ENCODE peak calls at places on chromosome 13, in six cellular contexts. One of them, this sample, is unnamed.

GRCh38 chr13:32209670-32210069 is 105.5 kb downstream of the ZAR1L start:
- DNase-seq in A549: no peak
- DNase-seq in breast epithelium: no peak
- DNase-seq in GM13977: no peak
- DNase-seq in brain microvascular endothelial cell: no peak
- DNase-seq in neural crest cell: no peak
- DNase-seq in this sample: no peak

GRCh38 chr13:114089751-114090400 is 42.5 kb downstream of the RASA3 start:
- DNase-seq in A549: no peak
- DNase-seq in breast epithelium: no peak
- DNase-seq in GM13977: no peak
- DNase-seq in brain microvascular endothelial cell: no peak
- DNase-seq in neural crest cell: no peak
- DNase-seq in this sample: no peak

GRCh38 chr13:56400774-56401173 is 739.9 kb upstream of the PRR20A start:
- DNase-seq in A549: no peak
- DNase-seq in breast epithelium: no peak
- DNase-seq in GM13977: no peak
- DNase-seq in brain microvascular endothelial cell: no peak
- DNase-seq in neural crest cell: no peak
- DNase-seq in this sample: no peak

GRCh38 chr13:113410472-113411201 is 42.7 kb downstream of the ADPRHL1 start:
- DNase-seq in A549: peak; percentile 41
- DNase-seq in breast epithelium: no peak
- DNase-seq in GM13977: no peak
- DNase-seq in brain microvascular endothelial cell: peak; percentile 78
- DNase-seq in neural crest cell: no peak
- DNase-seq in this sample: peak; percentile 12

GRCh38 chr13:23955064-23955463 is 57.8 kb upstream of the C1QTNF9B start:
- DNase-seq in A549: no peak
- DNase-seq in breast epithelium: no peak
- DNase-seq in GM13977: no peak
- DNase-seq in brain microvascular endothelial cell: no peak
- DNase-seq in neural crest cell: no peak
- DNase-seq in this sample: no peak

GRCh38 chr13:108227651-108228272 is 9.6 kb downstream of the ABHD13 start:
- DNase-seq in A549: no peak
- DNase-seq in breast epithelium: no peak
- DNase-seq in GM13977: no peak
- DNase-seq in brain microvascular endothelial cell: peak; percentile 35
- DNase-seq in neural crest cell: peak; percentile 24
- DNase-seq in this sample: peak; percentile 32

GRCh38 chr13:99275093-99275469 is 16.9 kb upstream of the GPR18 start:
- DNase-seq in A549: no peak
- DNase-seq in breast epithelium: no peak
- DNase-seq in GM13977: no peak
- DNase-seq in brain microvascular endothelial cell: peak; percentile 69
- DNase-seq in neural crest cell: no peak
- DNase-seq in this sample: peak; percentile 69

GRCh38 chr13:51278426-51279130 is 56.4 kb downstream of the FAM124A start:
- DNase-seq in A549: no peak
- DNase-seq in breast epithelium: no peak
- DNase-seq in GM13977: no peak
- DNase-seq in brain microvascular endothelial cell: no peak
- DNase-seq in neural crest cell: no peak
- DNase-seq in this sample: no peak

GRCh38 chr13:99199541-99200432 is 867 bp upstream of the UBAC2 start:
- DNase-seq in A549: peak; percentile 10
- DNase-seq in breast epithelium: no peak
- DNase-seq in GM13977: no peak
- DNase-seq in brain microvascular endothelial cell: no peak
- DNase-seq in neural crest cell: no peak
- DNase-seq in this sample: no peak

GRCh38 chr13:67474114-67474513 is 244.0 kb upstream of the PCDH9 start:
- DNase-seq in A549: no peak
- DNase-seq in breast epithelium: no peak
- DNase-seq in GM13977: no peak
- DNase-seq in brain microvascular endothelial cell: no peak
- DNase-seq in neural crest cell: no peak
- DNase-seq in this sample: no peak

GRCh38 chr13:79869326-79869725 is 388.4 kb downstream of the NDFIP2 start:
- DNase-seq in A549: no peak
- DNase-seq in breast epithelium: no peak
- DNase-seq in GM13977: no peak
- DNase-seq in brain microvascular endothelial cell: peak; percentile 12
- DNase-seq in neural crest cell: no peak
- DNase-seq in this sample: no peak

GRCh38 chr13:23695711-23696512 is 125.7 kb downstream of the TNFRSF19 start:
- DNase-seq in A549: no peak
- DNase-seq in breast epithelium: no peak
- DNase-seq in GM13977: peak; percentile 72
- DNase-seq in brain microvascular endothelial cell: no peak
- DNase-seq in neural crest cell: no peak
- DNase-seq in this sample: peak; percentile 78

GRCh38 chr13:62171697-62172096 is 756.0 kb upstream of the PCDH20 start:
- DNase-seq in A549: no peak
- DNase-seq in breast epithelium: no peak
- DNase-seq in GM13977: no peak
- DNase-seq in brain microvascular endothelial cell: no peak
- DNase-seq in neural crest cell: no peak
- DNase-seq in this sample: no peak

GRCh38 chr13:113660066-113660465 is 2.1 kb upstream of the ATP4B start:
- DNase-seq in A549: no peak
- DNase-seq in breast epithelium: no peak
- DNase-seq in GM13977: no peak
- DNase-seq in brain microvascular endothelial cell: no peak
- DNase-seq in neural crest cell: no peak
- DNase-seq in this sample: no peak

GRCh38 chr13:108226184-108226583 is 8.0 kb downstream of the ABHD13 start:
- DNase-seq in A549: no peak
- DNase-seq in breast epithelium: no peak
- DNase-seq in GM13977: no peak
- DNase-seq in brain microvascular endothelial cell: no peak
- DNase-seq in neural crest cell: no peak
- DNase-seq in this sample: no peak

GRCh38 chr13:113495494-113496251 is 5.2 kb upstream of the DCUN1D2 start:
- DNase-seq in A549: no peak
- DNase-seq in breast epithelium: no peak
- DNase-seq in GM13977: no peak
- DNase-seq in brain microvascular endothelial cell: no peak
- DNase-seq in neural crest cell: no peak
- DNase-seq in this sample: no peak

GRCh38 chr13:72284791-72285190 is 417.8 kb upstream of the DACH1 start:
- DNase-seq in A549: no peak
- DNase-seq in breast epithelium: no peak
- DNase-seq in GM13977: no peak
- DNase-seq in brain microvascular endothelial cell: no peak
- DNase-seq in neural crest cell: no peak
- DNase-seq in this sample: no peak

GRCh38 chr13:113654591-113655357 is 3.2 kb downstream of the ATP4B start:
- DNase-seq in A549: no peak
- DNase-seq in breast epithelium: no peak
- DNase-seq in GM13977: no peak
- DNase-seq in brain microvascular endothelial cell: no peak
- DNase-seq in neural crest cell: no peak
- DNase-seq in this sample: no peak

GRCh38 chr13:108342369-108343289 is 73.1 kb downstream of the TNFSF13B start:
- DNase-seq in A549: peak; percentile 4
- DNase-seq in breast epithelium: no peak
- DNase-seq in GM13977: peak; percentile 9
- DNase-seq in brain microvascular endothelial cell: peak; percentile 22
- DNase-seq in neural crest cell: no peak
- DNase-seq in this sample: no peak

GRCh38 chr13:30763786-30764440 is 28.6 kb downstream of the ALOX5AP start:
- DNase-seq in A549: no peak
- DNase-seq in breast epithelium: no peak
- DNase-seq in GM13977: no peak
- DNase-seq in brain microvascular endothelial cell: no peak
- DNase-seq in neural crest cell: no peak
- DNase-seq in this sample: no peak

GRCh38 chr13:37175996-37176395 is 70.5 kb upstream of the CSNK1A1L start:
- DNase-seq in A549: no peak
- DNase-seq in breast epithelium: no peak
- DNase-seq in GM13977: no peak
- DNase-seq in brain microvascular endothelial cell: peak; percentile 46
- DNase-seq in neural crest cell: no peak
- DNase-seq in this sample: no peak

GRCh38 chr13:67769987-67770341 is 539.8 kb upstream of the PCDH9 start:
- DNase-seq in A549: no peak
- DNase-seq in breast epithelium: no peak
- DNase-seq in GM13977: no peak
- DNase-seq in brain microvascular endothelial cell: no peak
- DNase-seq in neural crest cell: no peak
- DNase-seq in this sample: no peak

GRCh38 chr13:74134226-74134776 is at the start of gene KLF12:
- DNase-seq in A549: peak; percentile 49
- DNase-seq in breast epithelium: peak; percentile 73
- DNase-seq in GM13977: peak; percentile 92
- DNase-seq in brain microvascular endothelial cell: peak; percentile 96
- DNase-seq in neural crest cell: peak; percentile 75
- DNase-seq in this sample: peak; percentile 98

GRCh38 chr13:40665061-40665753 is 1.2 kb downstream of the FOXO1 start:
- DNase-seq in A549: peak; percentile 8
- DNase-seq in breast epithelium: peak; percentile 34
- DNase-seq in GM13977: peak; percentile 64
- DNase-seq in brain microvascular endothelial cell: no peak
- DNase-seq in neural crest cell: peak; percentile 30
- DNase-seq in this sample: peak; percentile 53

GRCh38 chr13:114328034-114328433 is 13.7 kb downstream of the CHAMP1 start:
- DNase-seq in A549: no peak
- DNase-seq in breast epithelium: no peak
- DNase-seq in GM13977: no peak
- DNase-seq in brain microvascular endothelial cell: no peak
- DNase-seq in neural crest cell: no peak
- DNase-seq in this sample: no peak

GRCh38 chr13:101556676-101557121 is 104.2 kb downstream of the ITGBL1 start:
- DNase-seq in A549: no peak
- DNase-seq in breast epithelium: no peak
- DNase-seq in GM13977: no peak
- DNase-seq in brain microvascular endothelial cell: no peak
- DNase-seq in neural crest cell: no peak
- DNase-seq in this sample: no peak

GRCh38 chr13:51844862-51845573 is at the start of gene TMEM272:
- DNase-seq in A549: peak; percentile 77
- DNase-seq in breast epithelium: no peak
- DNase-seq in GM13977: peak; percentile 73
- DNase-seq in brain microvascular endothelial cell: peak; percentile 27
- DNase-seq in neural crest cell: peak; percentile 74
- DNase-seq in this sample: peak; percentile 70

GRCh38 chr13:89113744-89114143 is 1442.6 kb downstream of the SLITRK5 start:
- DNase-seq in A549: no peak
- DNase-seq in breast epithelium: no peak
- DNase-seq in GM13977: no peak
- DNase-seq in brain microvascular endothelial cell: no peak
- DNase-seq in neural crest cell: no peak
- DNase-seq in this sample: no peak

DNA sequence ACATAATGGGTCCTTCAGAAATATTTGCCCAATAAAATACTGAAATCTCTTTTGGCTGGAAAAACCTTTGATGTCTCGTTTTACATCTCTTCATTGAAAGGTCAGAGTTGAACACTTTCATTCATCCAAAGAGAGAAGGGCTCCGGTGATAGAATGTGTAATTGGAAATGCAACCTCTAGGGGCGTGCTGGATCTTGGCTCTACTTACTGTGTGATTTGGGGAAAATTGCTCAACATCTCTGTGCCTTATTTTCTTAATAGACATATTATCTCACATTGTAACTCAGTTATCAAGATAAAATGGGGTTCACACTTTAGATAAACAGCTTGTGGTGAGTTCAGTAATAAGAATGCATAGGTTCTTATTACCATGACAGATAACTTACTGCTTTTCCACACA is 1444.1 kb downstream of the SLITRK5 start:
- DNase-seq in A549: no peak
- DNase-seq in breast epithelium: no peak
- DNase-seq in GM13977: no peak
- DNase-seq in brain microvascular endothelial cell: no peak
- DNase-seq in neural crest cell: no peak
- DNase-seq in this sample: no peak
- TF ChIP-seq CTCF in A549: no peak
- TF ChIP-seq CTCF in breast epithelium: no peak
- TF ChIP-seq CTCF in GM13977: peak; percentile 13
- TF ChIP-seq CTCF in brain microvascular endothelial cell: peak; percentile 26
- TF ChIP-seq CTCF in neural crest cell: peak; percentile 42
- TF ChIP-seq CTCF in this sample: no peak

GRCh38 chr13:26111797-26112196 is 60.0 kb upstream of the SHISA2 start:
- DNase-seq in A549: no peak
- DNase-seq in breast epithelium: no peak
- DNase-seq in GM13977: no peak
- DNase-seq in brain microvascular endothelial cell: no peak
- DNase-seq in neural crest cell: no peak
- DNase-seq in this sample: no peak

GRCh38 chr13:26117620-26118019 is 65.8 kb upstream of the SHISA2 start:
- DNase-seq in A549: no peak
- DNase-seq in breast epithelium: no peak
- DNase-seq in GM13977: no peak
- DNase-seq in brain microvascular endothelial cell: no peak
- DNase-seq in neural crest cell: no peak
- DNase-seq in this sample: no peak

DNA sequence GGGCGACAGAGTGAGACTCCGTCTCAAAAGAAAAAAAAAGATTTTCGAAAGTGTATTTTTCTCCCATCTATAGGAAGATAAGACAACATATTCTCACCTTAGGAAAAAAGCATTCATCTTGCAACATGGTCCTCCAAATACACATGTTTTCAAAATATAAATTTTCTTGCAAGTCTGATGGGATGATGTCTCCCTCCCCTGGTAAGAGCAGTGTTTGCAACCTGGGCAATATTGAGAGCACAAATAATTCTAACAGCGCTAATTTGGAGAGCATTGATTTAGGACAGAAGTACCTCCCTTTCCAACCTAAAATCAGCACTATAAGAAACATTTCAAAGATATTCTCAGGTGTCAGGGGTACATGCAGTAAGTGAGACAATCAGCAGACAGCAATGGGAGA is 61.0 kb upstream of the SHISA2 start:
- DNase-seq in A549: no peak
- DNase-seq in breast epithelium: no peak
- DNase-seq in GM13977: no peak
- DNase-seq in brain microvascular endothelial cell: peak; percentile 14
- DNase-seq in neural crest cell: no peak
- DNase-seq in this sample: no peak
- TF ChIP-seq CTCF in A549: no peak
- TF ChIP-seq CTCF in breast epithelium: no peak
- TF ChIP-seq CTCF in GM13977: no peak
- TF ChIP-seq CTCF in brain microvascular endothelial cell: peak; percentile 55
- TF ChIP-seq CTCF in neural crest cell: peak; percentile 49
- TF ChIP-seq CTCF in this sample: no peak

GRCh38 chr13:97268772-97269171 is 46.6 kb downstream of the MBNL2 start:
- DNase-seq in A549: no peak
- DNase-seq in breast epithelium: no peak
- DNase-seq in GM13977: no peak
- DNase-seq in brain microvascular endothelial cell: no peak
- DNase-seq in neural crest cell: no peak
- DNase-seq in this sample: no peak
- TF ChIP-seq CTCF in A549: no peak
- TF ChIP-seq CTCF in breast epithelium: no peak
- TF ChIP-seq CTCF in GM13977: no peak
- TF ChIP-seq CTCF in brain microvascular endothelial cell: peak; percentile 36
- TF ChIP-seq CTCF in neural crest cell: no peak
- TF ChIP-seq CTCF in this sample: no peak

GRCh38 chr13:81409284-81409683 is 1068.4 kb upstream of the SPRY2 start:
- DNase-seq in A549: no peak
- DNase-seq in breast epithelium: no peak
- DNase-seq in GM13977: no peak
- DNase-seq in brain microvascular endothelial cell: no peak
- DNase-seq in neural crest cell: no peak
- DNase-seq in this sample: no peak
- TF ChIP-seq CTCF in A549: no peak
- TF ChIP-seq CTCF in breast epithelium: no peak
- TF ChIP-seq CTCF in GM13977: no peak
- TF ChIP-seq CTCF in brain microvascular endothelial cell: no peak
- TF ChIP-seq CTCF in neural crest cell: no peak
- TF ChIP-seq CTCF in this sample: no peak